ENCODE peak calls at places on chromosomes 7 and 10, in nine cellular contexts. V, N, U, W, E, P, C, F and H are unnamed samples.

GRCh38 chr7:94239661-94240234 is 154.9 kb upstream of the COL1A2 start:
- DNase-seq in P (no peak), C (no peak), N (no peak), W (peak), V (no peak), U (no peak), E (peak), F (no peak), H (no peak)

GRCh38 chr10:102997998-102998397 is 79.9 kb downstream of the CNNM2 start:
- DNase-seq in E (no peak), N (no peak), V (no peak), F (no peak), P (no peak), U (no peak), W (no peak), C (no peak), H (no peak)

GRCh38 chr7:125573131-125573530 is 643.5 kb upstream of the POT1 start:
- DNase-seq in E (no peak), N (no peak), P (no peak), V (no peak), W (no peak), F (no peak), C (no peak), U (no peak), H (no peak)

GRCh38 chr7:130941322-130942210 is 207.6 kb upstream of the KLF14 start:
- DNase-seq in F (no peak), N (peak), C (peak), E (no peak), W (peak), V (peak), P (no peak), U (no peak), H (no peak)

GRCh38 chr10:58824396-58824795 is 311.7 kb downstream of the BICC1 start:
- DNase-seq in V (no peak), U (no peak), C (no peak), P (no peak), W (no peak), F (no peak), N (no peak), E (no peak), H (no peak)

GRCh38 chr10:90417466-90418210 is 440.2 kb downstream of the HTR7 start:
- DNase-seq in W (no peak), U (no peak), F (no peak), E (no peak), P (no peak), N (no peak), V (peak), C (no peak), H (no peak)

GRCh38 chr10:102642553-102643345 is 1.5 kb upstream of the TRIM8 start:
- DNase-seq in E (peak), P (peak), C (peak), N (peak), U (peak), W (peak), V (peak), F (peak), H (peak)

GRCh38 chr10:24114561-24114960 is 94.4 kb upstream of the KIAA1217 start:
- DNase-seq in E (no peak), W (peak), N (no peak), V (no peak), U (peak), F (no peak), P (no peak), C (no peak), H (no peak)

GRCh38 chr10:60171436-60172013 is 218.2 kb downstream of the ANK3 start:
- DNase-seq in F (no peak), W (no peak), N (no peak), C (no peak), P (no peak), U (no peak), E (no peak), V (no peak), H (no peak)

GRCh38 chr7:44326261-44327125 is 1.1 kb upstream of the CAMK2B start:
- DNase-seq in W (no peak), U (no peak), N (no peak), F (no peak), E (no peak), C (no peak), V (no peak), P (no peak), H (no peak)

GRCh38 chr7:108529341-108529740 is 3.4 kb upstream of the PNPLA8 start:
- DNase-seq in P (no peak), N (no peak), V (no peak), C (no peak), W (no peak), U (no peak), F (no peak), E (no peak), H (no peak)

GRCh38 chr7:6436385-6436685 is 11.4 kb downstream of the DAGLB start:
- DNase-seq in F (no peak), E (no peak), C (no peak), N (no peak), U (no peak), W (no peak), V (no peak), P (peak), H (no peak)

GRCh38 chr10:78805176-78805575 is 263.6 kb upstream of the ZMIZ1 start:
- DNase-seq in W (no peak), P (no peak), N (no peak), V (peak), U (no peak), C (no peak), F (peak), E (peak), H (peak)

GRCh38 chr7:143892527-143893300 is 9.3 kb downstream of the TCAF1 start:
- DNase-seq in V (no peak), N (no peak), W (no peak), C (no peak), U (peak), F (no peak), E (peak), P (no peak), H (no peak)

GRCh38 chr10:48511855-48512191 is 93.0 kb downstream of the ARHGAP22 start:
- DNase-seq in F (no peak), P (no peak), C (no peak), N (no peak), E (no peak), W (no peak), U (no peak), V (peak), H (no peak)

GRCh38 chr10:2700626-2701305 is 366.6 kb upstream of the PFKP start:
- DNase-seq in U (no peak), V (no peak), C (no peak), E (no peak), F (no peak), W (no peak), N (no peak), P (no peak), H (no peak)

GRCh38 chr10:88442681-88443080 is 140.4 kb downstream of the RNLS start:
- DNase-seq in C (no peak), P (no peak), F (no peak), U (no peak), N (no peak), E (peak), V (no peak), W (no peak), H (no peak)

GRCh38 chr10:119395287-119396007 is 147.1 kb downstream of the RGS10 start:
- DNase-seq in U (no peak), V (no peak), P (no peak), W (no peak), E (no peak), F (no peak), N (no peak), C (no peak), H (peak)

GRCh38 chr7:29340691-29341090 is 146.1 kb downstream of the CHN2 start:
- DNase-seq in C (no peak), U (no peak), E (no peak), V (no peak), F (no peak), N (no peak), W (no peak), P (no peak), H (no peak)

GRCh38 chr10:98642281-98642680 is 195.5 kb upstream of the HPS1 start:
- DNase-seq in U (no peak), W (no peak), F (no peak), E (no peak), V (no peak), N (no peak), P (no peak), C (no peak), H (peak)

GRCh38 chr7:1558181-1558811 is 2.3 kb upstream of the TMEM184A start:
- DNase-seq in V (no peak), P (no peak), C (no peak), F (no peak), W (no peak), E (peak), N (no peak), U (peak), H (no peak)

GRCh38 chr7:73841689-73842247 is 548 bp downstream of the METTL27 start:
- DNase-seq in N (no peak), C (no peak), U (no peak), P (no peak), V (no peak), W (no peak), E (no peak), F (peak), H (no peak)

GRCh38 chr7:98322331-98323260 is 41.1 kb downstream of the BRI3 start:
- DNase-seq in P (no peak), E (no peak), U (no peak), N (no peak), V (no peak), F (peak), W (no peak), C (no peak), H (no peak)

GRCh38 chr10:112280205-112280921 is 2.8 kb upstream of the TECTB start:
- DNase-seq in W (no peak), C (no peak), F (no peak), E (no peak), U (no peak), N (no peak), V (no peak), P (no peak), H (peak)

GRCh38 chr10:110209399-110209925 is 2.1 kb downstream of the MXI1 start:
- DNase-seq in V (peak), E (peak), N (peak), C (peak), P (peak), F (no peak), W (peak), U (peak), H (peak)

GRCh38 chr7:33287738-33288137 is 158.4 kb downstream of the BBS9 start:
- DNase-seq in E (no peak), U (no peak), N (no peak), F (no peak), V (no peak), W (no peak), C (no peak), P (no peak), H (no peak)

GRCh38 chr10:102120987-102121738 is 995 bp upstream of the LDB1 start:
- DNase-seq in F (peak), N (no peak), P (no peak), U (no peak), E (peak), C (no peak), W (no peak), V (no peak), H (peak)

GRCh38 chr10:74585231-74586087 is 240.9 kb upstream of the KAT6B start:
- DNase-seq in W (peak), P (peak), F (no peak), E (no peak), N (no peak), U (no peak), C (no peak), V (no peak), H (no peak)

GRCh38 chr7:116952640-116953371 is 495 bp upstream of the ST7 start:
- DNase-seq in F (peak), C (no peak), W (peak), E (peak), P (no peak), N (peak), V (peak), U (peak), H (peak)

GRCh38 chr10:3107426-3107961 is 40.1 kb downstream of the PFKP start:
- DNase-seq in E (no peak), P (no peak), U (no peak), N (peak), W (no peak), C (no peak), V (peak), F (peak), H (no peak)

GRCh38 chr10:97676770-97677581 is 10.1 kb downstream of the AVPI1 start:
- DNase-seq in W (peak), V (peak), U (peak), C (peak), N (peak), E (peak), F (no peak), P (peak), H (peak)

GRCh38 chr10:31467791-31468535 is 148.9 kb downstream of the ZEB1 start:
- DNase-seq in W (no peak), V (no peak), C (no peak), E (no peak), N (peak), P (no peak), U (no peak), F (no peak), H (no peak)

GRCh38 chr7:1224093-1224702 is 8.5 kb upstream of the UNCX start:
- DNase-seq in C (no peak), U (no peak), W (peak), V (no peak), N (no peak), F (no peak), P (no peak), E (no peak), H (no peak)

GRCh38 chr10:118768041-118768933 is 13.5 kb upstream of the CACUL1 start:
- DNase-seq in E (no peak), P (no peak), N (no peak), V (no peak), C (no peak), F (no peak), U (no peak), W (no peak), H (no peak)

GRCh38 chr10:48364659-48365405 is 58.4 kb downstream of the MAPK8 start:
- DNase-seq in W (no peak), E (no peak), V (no peak), C (no peak), U (no peak), F (no peak), N (no peak), P (no peak), H (peak)

GRCh38 chr10:79397051-79397450 is 48.4 kb downstream of the ZCCHC24 start:
- DNase-seq in V (no peak), P (no peak), F (no peak), C (no peak), E (no peak), W (no peak), N (no peak), U (no peak), H (no peak)